ENCODE peak calls at places on chromosomes 11 and 22, in seven cellular contexts. D, W, A, B, P, X and K are unnamed samples.

GRCh38 chr11:96390403-96390830 is 604 bp downstream of the JRKL start:
- DNase-seq in D (no peak), W (no peak), A (no peak), B (no peak), P (no peak), X (peak), K (peak)

GRCh38 chr22:42388130-42388797 is 43.9 kb downstream of the NFAM1 start:
- DNase-seq in D (no peak), W (no peak), A (no peak), B (no peak), P (peak), X (peak), K (no peak)

GRCh38 chr11:65829459-65829858 is 4.3 kb upstream of the SNX32 start:
- DNase-seq in D (no peak), W (no peak), A (no peak), B (no peak), P (no peak), X (no peak), K (no peak)

GRCh38 chr11:112459001-112459400 is 198.3 kb upstream of the PLET1 start:
- DNase-seq in D (no peak), W (no peak), A (no peak), B (no peak), P (no peak), X (no peak), K (no peak)

GRCh38 chr22:30694638-30695350 is at the start of gene OSBP2:
- DNase-seq in D (no peak), W (peak), A (peak), B (peak), P (peak), X (no peak), K (no peak)

GRCh38 chr11:118243993-118244762 is 8.0 kb downstream of the MPZL3 start:
- DNase-seq in D (no peak), W (no peak), A (no peak), B (no peak), P (no peak), X (no peak), K (no peak)

GRCh38 chr11:103948331-103948730 is 88.1 kb upstream of the DDI1 start:
- DNase-seq in D (no peak), W (no peak), A (no peak), B (no peak), P (no peak), X (no peak), K (no peak)

GRCh38 chr22:47175151-47175760 is 412.8 kb downstream of the TBC1D22A start:
- DNase-seq in D (peak), W (peak), A (no peak), B (peak), P (no peak), X (peak), K (no peak)

GRCh38 chr22:48485144-48486135 is 1342.2 kb downstream of the BRD1 start:
- DNase-seq in D (no peak), W (peak), A (no peak), B (peak), P (no peak), X (no peak), K (no peak)

GRCh38 chr11:9740202-9740881 is 76.5 kb downstream of the SWAP70 start:
- DNase-seq in D (no peak), W (no peak), A (no peak), B (no peak), P (no peak), X (no peak), K (no peak)

GRCh38 chr22:28413612-28414011 is 266.0 kb downstream of the TTC28 start:
- DNase-seq in D (no peak), W (no peak), A (no peak), B (no peak), P (no peak), X (no peak), K (no peak)

GRCh38 chr22:26902401-26903029 is 245.1 kb downstream of the MIAT start:
- DNase-seq in D (no peak), W (no peak), A (no peak), B (no peak), P (no peak), X (no peak), K (no peak)

GRCh38 chr11:111631666-111632039 is 29.4 kb downstream of the SIK2 start:
- DNase-seq in D (no peak), W (no peak), A (no peak), B (no peak), P (no peak), X (peak), K (peak)

GRCh38 chr11:34682822-34683221 is 61.9 kb downstream of the EHF start:
- DNase-seq in D (no peak), W (no peak), A (no peak), B (no peak), P (no peak), X (peak), K (no peak)

GRCh38 chr11:35944503-35945136 is 758 bp downstream of the LDLRAD3 start:
- DNase-seq in D (no peak), W (no peak), A (no peak), B (no peak), P (no peak), X (no peak), K (peak)

GRCh38 chr11:103659138-103659734 is 377.2 kb upstream of the DDI1 start:
- DNase-seq in D (no peak), W (no peak), A (no peak), B (no peak), P (no peak), X (no peak), K (no peak)

GRCh38 chr11:60925685-60926267 is 1.5 kb downstream of the TMEM132A start:
- DNase-seq in D (no peak), W (no peak), A (no peak), B (peak), P (no peak), X (peak), K (peak)

GRCh38 chr11:86699036-86699791 is 26.8 kb upstream of the ME3 start:
- DNase-seq in D (no peak), W (no peak), A (no peak), B (no peak), P (no peak), X (peak), K (no peak)

GRCh38 chr11:36077368-36077767 is 133.5 kb downstream of the LDLRAD3 start:
- DNase-seq in D (no peak), W (no peak), A (no peak), B (no peak), P (no peak), X (no peak), K (no peak)

GRCh38 chr11:96073536-96073935 is 149.6 kb upstream of the MTMR2 start:
- DNase-seq in D (no peak), W (no peak), A (no peak), B (no peak), P (no peak), X (no peak), K (no peak)

GRCh38 chr11:69383946-69384547 is 90.1 kb downstream of the MYEOV start:
- DNase-seq in D (peak), W (peak), A (no peak), B (peak), P (no peak), X (no peak), K (no peak)

GRCh38 chr22:35797411-35797810 is 79.7 kb downstream of the APOL5 start:
- DNase-seq in D (no peak), W (no peak), A (no peak), B (no peak), P (no peak), X (no peak), K (no peak)

GRCh38 chr11:12842933-12843636 is 166.0 kb upstream of the RASSF10 start:
- DNase-seq in D (no peak), W (no peak), A (no peak), B (no peak), P (no peak), X (no peak), K (no peak)

GRCh38 chr11:45110562-45110961 is 35.9 kb upstream of the PRDM11 start:
- DNase-seq in D (no peak), W (no peak), A (peak), B (no peak), P (no peak), X (peak), K (peak)

GRCh38 chr22:29787371-29787980 is 20.3 kb downstream of the UQCR10 start:
- DNase-seq in D (no peak), W (no peak), A (no peak), B (no peak), P (no peak), X (no peak), K (no peak)

GRCh38 chr22:23438216-23438615 is 141.9 kb downstream of the IGLL1 start:
- DNase-seq in D (no peak), W (no peak), A (no peak), B (no peak), P (no peak), X (no peak), K (no peak)

GRCh38 chr11:5922749-5923426 is 19.2 kb upstream of the OR56A3 start:
- DNase-seq in D (no peak), W (no peak), A (no peak), B (no peak), P (no peak), X (no peak), K (peak)

GRCh38 chr11:72321381-72321996 is 77.5 kb upstream of the PHOX2A start:
- DNase-seq in D (no peak), W (no peak), A (no peak), B (no peak), P (no peak), X (peak), K (peak)

GRCh38 chr22:35950262-35950661 is 78.4 kb downstream of the RBFOX2 start:
- DNase-seq in D (no peak), W (no peak), A (no peak), B (no peak), P (no peak), X (no peak), K (no peak)

GRCh38 chr11:120180571-120181445 is 30.0 kb upstream of the OAF start:
- DNase-seq in D (no peak), W (peak), A (peak), B (peak), P (no peak), X (peak), K (peak)

GRCh38 chr11:14973621-14974020 is 1.5 kb upstream of the CALCA start:
- DNase-seq in D (no peak), W (peak), A (no peak), B (peak), P (no peak), X (peak), K (no peak)

GRCh38 chr11:95703059-95703458 is 86.5 kb downstream of the FAM76B start:
- DNase-seq in D (no peak), W (no peak), A (no peak), B (no peak), P (no peak), X (no peak), K (no peak)

GRCh38 chr11:36165638-36166389 is 123.4 kb downstream of the COMMD9 start:
- DNase-seq in D (no peak), W (no peak), A (no peak), B (no peak), P (no peak), X (peak), K (no peak)

GRCh38 chr22:48717076-48717810 is 1110.4 kb downstream of the BRD1 start:
- DNase-seq in D (no peak), W (peak), A (no peak), B (peak), P (peak), X (no peak), K (no peak)

GRCh38 chr11:45209904-45210699 is 63.7 kb downstream of the PRDM11 start:
- DNase-seq in D (peak), W (peak), A (no peak), B (no peak), P (no peak), X (peak), K (peak)

GRCh38 chr11:85540635-85541034 is 86.5 kb downstream of the DLG2 start:
- DNase-seq in D (no peak), W (no peak), A (no peak), B (no peak), P (no peak), X (no peak), K (no peak)

GRCh38 chr11:61828629-61829407 is 718 bp downstream of the FADS2 start:
- DNase-seq in D (no peak), W (peak), A (no peak), B (no peak), P (no peak), X (no peak), K (no peak)

GRCh38 chr11:113991170-113991569 is 16.3 kb downstream of the HTR3A start:
- DNase-seq in D (no peak), W (no peak), A (no peak), B (no peak), P (no peak), X (peak), K (peak)

GRCh38 chr22:27107005-27107404 is 449.6 kb downstream of the MIAT start:
- DNase-seq in D (no peak), W (no peak), A (no peak), B (no peak), P (no peak), X (no peak), K (no peak)

GRCh38 chr22:50191041-50191740 is 5.5 kb downstream of the TRABD start:
- DNase-seq in D (no peak), W (peak), A (peak), B (peak), P (no peak), X (no peak), K (no peak)
- H3K27ac ChIP-seq in D (peak), W (peak), A (peak), B (peak), P (peak), X (peak), K (no peak)

GRCh38 chr11:67583319-67584204 is at the start of gene GSTP1:
- DNase-seq in D (peak), W (peak), A (peak), B (peak), P (no peak), X (peak), K (peak)

GRCh38 chr11:67584205-67584880 is 731 bp downstream of the GSTP1 start:
- DNase-seq in D (peak), W (peak), A (peak), B (peak), P (peak), X (peak), K (no peak)

GRCh38 chr11:67577951-67578350 is 5.7 kb upstream of the GSTP1 start:
- DNase-seq in D (no peak), W (no peak), A (no peak), B (no peak), P (no peak), X (no peak), K (no peak)

GRCh38 chr11:67582026-67582425 is 1.6 kb upstream of the GSTP1 start:
- DNase-seq in D (no peak), W (no peak), A (no peak), B (no peak), P (no peak), X (no peak), K (no peak)

GRCh38 chr11:67581469-67581868 is 2.1 kb upstream of the GSTP1 start:
- DNase-seq in D (no peak), W (no peak), A (no peak), B (peak), P (no peak), X (no peak), K (no peak)
- TF ChIP-seq CTCF in D (no peak), W (no peak), A (no peak), B (no peak), P (no peak), X (no peak), K (no peak)

GRCh38 chr11:26823963-26824362 is 102.1 kb upstream of the SLC5A12 start:
- DNase-seq in D (no peak), W (no peak), A (no peak), B (no peak), P (no peak), X (no peak), K (no peak)
- H3K4me3 ChIP-seq in D (no peak), W (peak), A (no peak), B (no peak), P (no peak), X (no peak), K (no peak)

GRCh38 chr11:2775626-2776350 is 76.0 kb upstream of the KCNQ1OT1 start:
- DNase-seq in D (peak), W (peak), A (peak), B (peak), P (peak), X (no peak), K (no peak)
- H3K27ac ChIP-seq in D (no peak), W (no peak), A (no peak), B (no peak), P (no peak), X (no peak), K (no peak)

GRCh38 chr11:135074397-135074998 is 662.5 kb upstream of the B3GAT1 start:
- DNase-seq in D (no peak), W (no peak), A (no peak), B (no peak), P (no peak), X (no peak), K (no peak)
- TF ChIP-seq CTCF in D (no peak), W (no peak), A (no peak), B (no peak), P (peak), X (no peak), K (peak)

GRCh38 chr22:45880091-45880651 is 96.8 kb downstream of the WNT7B start:
- DNase-seq in D (no peak), W (peak), A (no peak), B (peak), P (no peak), X (no peak), K (no peak)

GRCh38 chr22:45878901-45879551 is 97.9 kb downstream of the WNT7B start:
- DNase-seq in D (no peak), W (peak), A (no peak), B (peak), P (no peak), X (no peak), K (no peak)

GRCh38 chr22:45881524-45881875 is 95.5 kb downstream of the WNT7B start:
- DNase-seq in D (no peak), W (peak), A (no peak), B (peak), P (no peak), X (no peak), K (no peak)

GRCh38 chr22:45879552-45879949 is 97.4 kb downstream of the WNT7B start:
- DNase-seq in D (no peak), W (peak), A (no peak), B (peak), P (no peak), X (no peak), K (no peak)

DNA sequence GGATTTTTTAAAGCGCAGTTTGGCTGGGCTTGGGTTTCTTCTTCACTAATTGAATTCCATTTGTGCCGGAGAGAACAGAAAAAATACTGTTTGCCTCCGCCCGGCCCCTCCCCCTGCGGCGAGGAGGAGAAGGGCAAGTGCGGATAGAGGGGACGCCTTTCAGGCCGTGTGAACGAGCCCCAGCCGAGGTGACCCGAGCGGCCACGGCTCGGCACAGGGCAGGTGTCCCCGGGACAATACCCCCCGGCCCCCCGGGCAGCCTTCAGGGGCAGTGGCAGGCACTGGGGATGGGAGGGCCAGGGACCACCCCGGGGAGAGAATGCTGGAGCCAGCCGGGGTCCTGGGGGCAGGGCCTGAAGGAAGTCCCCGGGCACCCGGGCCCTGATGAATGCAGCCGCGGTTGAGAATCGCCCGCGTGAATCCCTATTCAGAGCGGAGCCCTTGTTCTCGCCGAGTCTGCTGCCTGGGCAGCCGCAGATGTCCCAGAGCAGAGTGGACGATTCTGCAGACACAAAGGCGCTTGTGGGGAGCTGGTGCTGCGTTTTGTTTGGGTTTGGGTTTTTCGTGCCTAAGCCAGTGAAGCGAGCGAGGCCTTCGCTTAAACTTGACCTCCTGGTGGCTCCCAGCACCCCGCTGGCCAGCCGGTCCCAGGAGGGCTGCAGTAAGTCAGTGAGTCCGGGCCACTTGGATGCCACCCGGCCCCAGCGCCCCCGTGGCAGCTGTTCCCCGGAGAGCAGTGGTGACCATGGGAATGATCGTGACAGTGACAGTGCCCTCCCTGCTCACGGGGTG is 96.0 kb downstream of the WNT7B start:
- DNase-seq in D (no peak), W (peak), A (no peak), B (peak), P (no peak), X (no peak), K (no peak)
- H3K4me3 ChIP-seq in D (no peak), W (no peak), A (no peak), B (no peak), P (no peak), X (no peak), K (no peak)

GRCh38 chr11:128298271-128298670 is 289.1 kb downstream of the ETS1 start:
- DNase-seq in D (no peak), W (no peak), A (no peak), B (no peak), P (no peak), X (no peak), K (no peak)
- H3K27ac ChIP-seq in D (peak), W (no peak), A (peak), B (peak), P (no peak), X (no peak), K (no peak)

GRCh38 chr22:25818541-25818940 is 76.6 kb downstream of the MYO18B start:
- DNase-seq in D (no peak), W (no peak), A (no peak), B (no peak), P (no peak), X (no peak), K (no peak)
- TF ChIP-seq CTCF in D (no peak), W (no peak), A (no peak), B (no peak), P (no peak), X (no peak), K (no peak)

GRCh38 chr11:63489879-63490278 is 1.1 kb downstream of the PLAAT5 start:
- DNase-seq in D (no peak), W (no peak), A (no peak), B (no peak), P (no peak), X (no peak), K (peak)
- H3K4me3 ChIP-seq in D (peak), W (no peak), A (no peak), B (no peak), P (no peak), X (no peak), K (no peak)